ENCODE peak calls at places on chromosome 16, in five cellular contexts. B, A, I, Q and E are unnamed samples.

GRCh38 chr16:26526633-26527032 is 540.1 kb upstream of the C16orf82 start:
- DNase-seq in B (no peak), A (no peak), I (no peak), Q (no peak), E (no peak)

GRCh38 chr16:77711775-77712174 is 10.5 kb upstream of the NUDT7 start:
- DNase-seq in B (peak; percentile 52), A (no peak), I (no peak), Q (no peak), E (no peak)

GRCh38 chr16:30459456-30459855 is 13.1 kb upstream of the ITGAL start:
- DNase-seq in B (no peak), A (no peak), I (no peak), Q (no peak), E (no peak)

GRCh38 chr16:53872248-53873221 is 168.6 kb downstream of the FTO start:
- DNase-seq in B (no peak), A (no peak), I (no peak), Q (no peak), E (no peak)

GRCh38 chr16:24497405-24497804 is 42.0 kb upstream of the RBBP6 start:
- DNase-seq in B (no peak), A (peak; percentile 37), I (no peak), Q (no peak), E (peak; percentile 91)

GRCh38 chr16:84897911-84898377 is 78.2 kb downstream of the CRISPLD2 start:
- DNase-seq in B (no peak), A (no peak), I (no peak), Q (no peak), E (no peak)

GRCh38 chr16:52439171-52439701 is 107.7 kb downstream of the TOX3 start:
- DNase-seq in B (no peak), A (no peak), I (no peak), Q (no peak), E (no peak)

GRCh38 chr16:58177347-58177710 is 20.6 kb downstream of the CSNK2A2 start:
- DNase-seq in B (no peak), A (no peak), I (no peak), Q (no peak), E (no peak)

GRCh38 chr16:67959520-67959919 is 8.9 kb downstream of the SLC12A4 start:
- DNase-seq in B (no peak), A (no peak), I (no peak), Q (no peak), E (no peak)

GRCh38 chr16:27640277-27640600 is 90.3 kb downstream of the KATNIP start:
- DNase-seq in B (no peak), A (peak; percentile 44), I (no peak), Q (no peak), E (no peak)

GRCh38 chr16:89737341-89738071 is 16.2 kb downstream of the ZNF276 start:
- DNase-seq in B (no peak), A (no peak), I (no peak), Q (no peak), E (no peak)

GRCh38 chr16:84175351-84176081 is 11.3 kb downstream of the TAF1C start:
- DNase-seq in B (peak; percentile 65), A (peak; percentile 76), I (peak; percentile 52), Q (no peak), E (no peak)

GRCh38 chr16:48117217-48118105 is 38.3 kb downstream of the ABCC12 start:
- DNase-seq in B (peak; percentile 81), A (peak; percentile 87), I (peak; percentile 37), Q (peak; percentile 56), E (no peak)

GRCh38 chr16:9109255-9109654 is 17.8 kb downstream of the HAPSTR1 start:
- DNase-seq in B (no peak), A (no peak), I (no peak), Q (no peak), E (no peak)

GRCh38 chr16:30971298-30971697 is 13.7 kb upstream of the HSD3B7 start:
- DNase-seq in B (no peak), A (no peak), I (no peak), Q (no peak), E (no peak)

GRCh38 chr16:23064642-23065041 is 84.6 kb downstream of the USP31 start:
- DNase-seq in B (no peak), A (no peak), I (no peak), Q (no peak), E (no peak)

GRCh38 chr16:79437764-79438728 is 162.5 kb downstream of the MAF start:
- DNase-seq in B (no peak), A (peak; percentile 44), I (no peak), Q (no peak), E (no peak)

GRCh38 chr16:67910162-67910561 is 17.1 kb downstream of the PSKH1 start:
- DNase-seq in B (no peak), A (no peak), I (no peak), Q (no peak), E (no peak)

GRCh38 chr16:77213542-77214108 is 14.4 kb downstream of the SYCE1L start:
- DNase-seq in B (peak; percentile 46), A (no peak), I (peak; percentile 86), Q (peak; percentile 98), E (no peak)

GRCh38 chr16:75107505-75107904 is 9.1 kb downstream of the LDHD start:
- DNase-seq in B (no peak), A (no peak), I (no peak), Q (no peak), E (no peak)

GRCh38 chr16:83953796-83954576 is 946 bp downstream of the OSGIN1 start:
- DNase-seq in B (peak; percentile 73), A (peak; percentile 66), I (peak; percentile 46), Q (peak; percentile 72), E (no peak)

GRCh38 chr16:30355954-30356308 is 823 bp upstream of the CD2BP2 start:
- DNase-seq in B (no peak), A (no peak), I (no peak), Q (no peak), E (no peak)

GRCh38 chr16:21001262-21001661 is 100.7 kb downstream of the LYRM1 start:
- DNase-seq in B (peak; percentile 46), A (peak; percentile 80), I (peak; percentile 27), Q (peak; percentile 38), E (no peak)

GRCh38 chr16:89185062-89185751 is 13.7 kb downstream of the CDH15 start:
- DNase-seq in B (no peak), A (peak; percentile 48), I (no peak), Q (no peak), E (no peak)

GRCh38 chr16:75265911-75266701 is 14.7 kb upstream of the BCAR1 start:
- DNase-seq in B (peak; percentile 84), A (peak; percentile 92), I (peak; percentile 71), Q (no peak), E (no peak)

GRCh38 chr16:24748242-24748641 is 18.8 kb downstream of the TNRC6A start:
- DNase-seq in B (no peak), A (no peak), I (peak; percentile 90), Q (no peak), E (no peak)

DNA sequence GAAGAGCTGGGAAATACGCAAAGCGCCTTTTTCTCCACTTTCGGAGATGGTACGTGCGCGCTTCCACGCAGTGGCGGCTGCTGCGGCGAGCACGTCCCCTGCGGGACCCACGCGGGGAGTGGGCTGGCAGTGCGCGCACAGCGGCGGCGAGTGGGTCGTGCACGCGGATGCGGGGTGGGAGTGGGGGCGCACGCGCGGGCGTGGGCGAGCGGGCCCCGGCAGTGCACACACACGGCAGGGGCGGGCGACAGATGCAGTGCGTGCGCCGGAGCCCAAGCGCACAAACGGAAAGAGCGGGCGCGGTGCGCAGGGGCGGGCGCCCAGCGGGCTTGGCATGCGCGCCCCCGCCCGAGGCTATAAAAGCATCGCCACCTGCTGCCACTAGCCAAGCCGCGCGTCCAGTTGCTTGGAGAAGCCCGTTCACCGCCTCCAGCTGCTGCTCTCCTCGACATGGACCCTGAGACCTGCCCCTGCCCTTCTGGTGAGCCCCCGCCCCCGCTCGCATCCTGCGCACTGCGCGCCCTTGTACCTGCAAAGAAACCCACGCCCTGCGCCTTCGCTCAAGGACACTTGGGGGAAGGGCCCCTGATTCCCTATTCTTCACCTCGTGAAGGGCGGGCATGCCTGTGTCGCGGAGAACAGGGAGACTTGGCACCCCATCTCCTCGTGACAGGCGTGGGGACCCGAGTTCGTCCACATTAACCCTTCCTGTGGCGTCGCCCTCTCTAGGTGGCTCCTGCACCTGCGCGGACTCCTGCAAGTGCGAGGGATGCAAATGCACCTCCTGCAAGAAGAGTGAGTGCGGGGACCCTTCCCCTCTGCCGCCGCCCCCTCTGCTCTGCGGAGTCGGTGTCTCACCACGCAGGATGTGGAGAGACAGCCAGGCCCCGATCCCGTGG is at the start of gene MT3:
- DNase-seq in B (no peak), A (peak; percentile 87), I (no peak), Q (no peak), E (no peak)
- TF ChIP-seq EZH2 in B (no peak), A (peak; percentile 17), I (peak; percentile 61), Q (no peak), E (no peak)

GRCh38 chr16:66549284-66550131 is at the start of gene TK2:
- DNase-seq in B (peak; percentile 37), A (peak; percentile 84), I (peak; percentile 66), Q (no peak), E (no peak)

GRCh38 chr16:66552288-66553143 is at the start of gene CKLF:
- DNase-seq in B (peak; percentile 85), A (peak; percentile 86), I (peak; percentile 96), Q (peak; percentile 79), E (peak; percentile 8)

GRCh38 chr16:66551788-66552287 is 538 bp upstream of the CKLF start:
- DNase-seq in B (no peak), A (no peak), I (no peak), Q (no peak), E (no peak)

GRCh38 chr16:66553223-66553622 is 847 bp downstream of the CKLF start:
- DNase-seq in B (no peak), A (no peak), I (peak; percentile 14), Q (no peak), E (no peak)

DNA sequence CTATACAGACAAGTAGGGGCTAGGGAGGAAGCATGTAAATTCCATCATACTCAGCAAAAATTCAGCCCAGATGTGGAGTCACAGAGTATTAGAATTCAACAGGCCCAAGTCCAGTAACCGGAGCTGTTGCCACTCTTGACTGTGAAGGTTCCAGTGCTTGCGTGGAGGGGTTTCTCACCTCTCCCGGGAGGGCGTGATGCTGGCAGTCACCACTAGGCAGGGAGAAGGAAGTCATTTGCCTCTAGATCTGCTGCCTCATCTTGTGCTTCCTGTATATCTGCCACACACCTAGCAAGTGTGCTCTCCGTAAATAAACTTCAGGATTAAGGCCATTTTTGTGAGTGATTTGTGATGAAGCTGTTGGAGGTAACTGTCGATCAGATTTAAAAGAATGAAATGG is 1.0 kb upstream of the CKLF start:
- DNase-seq in B (peak; percentile 78), A (peak; percentile 65), I (peak; percentile 24), Q (peak; percentile 36), E (no peak)
- TF ChIP-seq POLR2AphosphoS5 in B (peak; percentile 53), A (no peak), I (no peak), Q (no peak), E (no peak)

GRCh38 chr16:50286681-50287080 is 20.3 kb downstream of the ADCY7 start:
- DNase-seq in B (no peak), A (no peak), I (no peak), Q (no peak), E (no peak)
- H3K27ac ChIP-seq in B (no peak overlapping the region), A (no peak overlapping the region), I (no peak overlapping the region), Q (no peak overlapping the region), E (no peak overlapping the region)

GRCh38 chr16:693766-694165 is 3.6 kb upstream of the WDR24 start:
- DNase-seq in B (no peak), A (no peak), I (no peak), Q (no peak), E (no peak)

GRCh38 chr16:692356-693108 is 2.3 kb upstream of the WDR24 start:
- DNase-seq in B (no peak), A (no peak), I (no peak), Q (no peak), E (no peak)

GRCh38 chr16:694863-695354 is 4.7 kb upstream of the WDR24 start:
- DNase-seq in B (no peak), A (no peak), I (no peak), Q (no peak), E (no peak)

GRCh38 chr16:694187-694862 is 4.1 kb upstream of the WDR24 start:
- DNase-seq in B (no peak), A (peak; percentile 68), I (no peak), Q (no peak), E (no peak)

GRCh38 chr16:693364-693763 is 3.2 kb upstream of the WDR24 start:
- DNase-seq in B (no peak), A (no peak), I (no peak), Q (no peak), E (no peak)
- TF ChIP-seq EZH2 in B (no peak), A (peak; percentile 43), I (no peak), Q (no peak), E (no peak)